ENCODE peak calls at places on chromosome 17, in six cellular contexts. F, Z, U, O, G and J are unnamed samples.

GRCh38 chr17:43931062-43931571 is 11.2 kb downstream of the PPY start:
- DNase-seq in Z (peak; percentile 54), O (no peak), F (peak; percentile 68), U (no peak), G (no peak), J (no peak)

GRCh38 chr17:29597361-29598172 is 4.6 kb downstream of the ANKRD13B start:
- DNase-seq in F (no peak), O (no peak), Z (no peak), U (no peak), G (no peak), J (no peak)

GRCh38 chr17:17942846-17943245 is 29.4 kb downstream of the TOM1L2 start:
- DNase-seq in Z (no peak), O (peak; percentile 43), F (peak; percentile 28), G (no peak), U (no peak), J (no peak)

GRCh38 chr17:72372185-72372584 is 251.4 kb downstream of the SOX9 start:
- DNase-seq in U (no peak), F (no peak), O (peak; percentile 75), G (no peak), Z (no peak), J (no peak)

GRCh38 chr17:30380106-30380420 is 1.3 kb downstream of the CPD start:
- DNase-seq in F (no peak), U (no peak), Z (no peak), O (peak; percentile 40), G (no peak), J (no peak)

GRCh38 chr17:46182961-46183360 is 10.3 kb downstream of the KANSL1 start:
- DNase-seq in U (no peak), G (no peak), F (no peak), Z (no peak), O (no peak), J (no peak)

GRCh38 chr17:12395733-12396354 is 269.8 kb upstream of the MYOCD start:
- DNase-seq in G (no peak), Z (peak; percentile 61), F (peak; percentile 26), O (peak; percentile 42), U (no peak), J (peak; percentile 6)

GRCh38 chr17:2122641-2123302 is 67.9 kb downstream of the HIC1 start:
- DNase-seq in G (no peak), O (peak; percentile 73), F (no peak), U (peak; percentile 82), Z (no peak), J (no peak)

GRCh38 chr17:80270836-80271235 is 10.2 kb downstream of the RNF213 start:
- DNase-seq in Z (peak; percentile 59), F (peak; percentile 69), U (no peak), O (peak; percentile 43), G (no peak), J (peak; percentile 37)

GRCh38 chr17:16287563-16288027 is 65.7 kb downstream of the CENPV start:
- DNase-seq in G (no peak), F (no peak), O (peak; percentile 62), Z (peak; percentile 60), U (no peak), J (peak; percentile 18)

GRCh38 chr17:55432358-55433028 is 10.9 kb upstream of the MMD start:
- DNase-seq in G (no peak), O (peak; percentile 64), F (no peak), Z (no peak), U (no peak), J (no peak)

GRCh38 chr17:50845260-50846147 is 10.1 kb downstream of the WFIKKN2 start:
- DNase-seq in G (no peak), O (peak; percentile 46), Z (no peak), F (peak; percentile 89), U (no peak), J (no peak)

GRCh38 chr17:27760069-27760885 is 40.1 kb downstream of the NOS2 start:
- DNase-seq in Z (peak; percentile 58), G (no peak), O (peak; percentile 35), F (peak; percentile 85), U (peak; percentile 39), J (peak; percentile 75)

DNA sequence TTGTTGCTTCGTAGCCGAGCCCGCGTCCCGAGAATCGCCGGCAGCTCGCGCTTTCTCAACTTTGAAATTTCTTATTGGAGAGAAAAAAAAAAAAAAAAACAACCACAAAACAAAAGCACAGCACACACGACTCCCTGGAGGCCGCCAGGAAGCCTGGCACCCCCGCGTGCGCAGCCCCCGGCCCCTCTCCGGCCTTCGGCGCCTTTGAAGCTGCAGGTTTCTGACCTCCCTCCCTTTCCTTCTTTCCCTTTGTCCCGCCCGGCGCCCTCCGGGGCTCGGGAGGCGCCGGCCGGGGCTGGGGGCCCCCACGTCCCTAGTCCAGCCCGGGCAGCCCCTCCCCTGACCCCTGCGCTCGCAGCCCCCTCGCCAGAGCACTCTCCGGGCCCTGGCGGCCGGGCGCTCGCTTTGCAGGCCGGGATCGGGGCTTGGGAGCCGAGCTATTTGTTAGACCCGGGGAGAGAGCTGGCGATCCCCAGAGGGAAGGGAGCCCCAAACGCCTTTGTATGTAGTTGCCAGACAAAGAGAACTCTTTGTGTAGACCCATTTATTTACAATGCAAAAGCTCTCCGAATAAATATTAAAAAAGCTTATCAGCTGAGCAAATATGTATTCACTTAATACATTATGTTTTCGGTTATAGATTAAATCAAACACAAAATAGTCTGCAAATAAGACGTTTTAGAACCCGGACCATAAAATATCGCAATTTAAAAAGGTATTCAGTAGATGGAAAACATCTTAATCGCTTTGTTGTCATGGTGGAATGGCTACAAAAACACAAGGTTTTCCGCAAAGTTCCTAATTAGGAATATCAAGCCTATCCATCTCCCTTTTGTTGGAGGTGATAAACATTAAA is 2.3 kb downstream of the BAHCC1 start:
- DNase-seq in G (no peak), F (peak; percentile 85), O (peak; percentile 67), Z (peak; percentile 81), U (no peak), J (no peak)
- TF ChIP-seq CTCF in G (peak; percentile 52), F (peak; percentile 48), O (no peak), Z (no peak), U (no peak), J (no peak)

GRCh38 chr17:41777579-41778188 is 8.8 kb downstream of the JUP start:
- DNase-seq in F (no peak), O (peak; percentile 96), G (no peak), Z (peak; percentile 98), U (peak; percentile 64), J (peak; percentile 50)
- TF ChIP-seq CTCF in F (no peak), O (no peak), G (peak; percentile 18), Z (no peak), U (no peak), J (no peak)

GRCh38 chr17:60901222-60901621 is 223.6 kb downstream of the BCAS3 start:
- DNase-seq in G (no peak), U (no peak), F (no peak), O (peak; percentile 31), Z (no peak), J (no peak)
- TF ChIP-seq CTCF in G (no peak), U (no peak), F (no peak), O (no peak), Z (no peak), J (no peak)

DNA sequence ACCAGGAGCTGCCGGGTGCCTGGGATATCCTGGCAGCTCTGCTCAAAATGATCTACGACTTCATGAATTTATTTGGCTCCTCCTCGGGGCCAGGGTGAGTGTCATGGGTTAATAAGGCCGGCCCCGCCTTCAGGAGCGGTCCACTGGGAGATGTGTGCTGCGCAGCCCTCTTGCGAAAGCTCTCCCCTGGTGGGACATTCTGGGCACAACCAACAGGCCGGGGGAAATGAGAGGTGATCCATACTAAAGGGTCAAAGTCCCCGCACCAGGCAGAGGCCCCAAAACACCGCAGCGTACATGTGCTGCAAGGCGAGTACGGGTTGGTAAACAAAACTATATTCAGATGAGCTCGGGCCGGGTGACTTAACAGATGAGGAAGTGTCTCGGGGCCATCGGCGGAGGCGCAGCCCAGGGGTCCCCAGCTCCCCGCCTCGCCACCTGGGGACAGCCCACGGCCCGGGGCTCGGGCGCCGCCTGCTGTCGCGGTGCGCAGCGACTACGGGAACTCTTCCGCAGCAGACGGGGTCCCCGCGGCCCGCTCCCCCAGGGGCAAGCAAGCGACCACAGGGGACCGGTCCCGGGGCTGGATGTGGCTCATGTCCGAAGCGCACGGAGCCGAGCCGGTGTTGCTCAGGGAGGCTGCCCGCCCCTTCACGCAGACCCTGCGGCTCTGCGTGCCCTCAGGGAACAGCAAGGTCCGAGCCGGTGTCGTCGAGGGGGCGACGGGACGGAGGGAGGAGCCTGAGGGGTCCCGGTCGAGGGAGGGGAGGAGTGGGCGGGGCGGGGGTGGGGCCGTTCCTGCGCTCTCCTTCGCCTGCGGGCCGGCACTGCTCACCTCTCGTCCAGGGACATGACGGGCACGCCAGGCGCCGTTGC is at the start of gene RAB37:
- DNase-seq in O (peak; percentile 44), Z (peak; percentile 90), U (no peak), F (peak; percentile 97), G (no peak), J (peak; percentile 52)
- TF ChIP-seq CTCF in O (no peak), Z (peak; percentile 63), U (peak; percentile 27), F (peak; percentile 56), G (peak; percentile 46), J (peak; percentile 38)